ENCODE peak calls at places on chromosomes 1 and 21, in nine cellular contexts. G is tibial nerve; D is NCI-H82; I is heart left ventricle; P is endothelial cell; F is activated T-cell treated with anti-CD3 and anti-CD28 coated beads, Interleukin-2, amount 50 U/mL, for 72 hours; T is T-helper 17 cell; V is HFFc6; S is germinal center. A is an unnamed sample.
A peak's percentile ranks its signal among the peaks of the same experiment; 100 is the strongest.

GRCh38 chr1:170360601-170361000 is 171.4 kb upstream of the GORAB start:
- DNase-seq in G (no peak), D (no peak), I (no peak), P (no peak), F (no peak), T (no peak), V (no peak), S (no peak), A (no peak)

GRCh38 chr1:22808846-22809501 is 98.3 kb downstream of the EPHB2 start:
- DNase-seq in G (no peak), D (peak; percentile 79), I (peak; percentile 30), P (no peak), F (no peak), T (no peak), V (peak; percentile 86), S (no peak), A (peak; percentile 68)

GRCh38 chr1:84771895-84772294 is 81.6 kb upstream of the SSX2IP start:
- DNase-seq in G (no peak), D (peak; percentile 29), I (no peak), P (no peak), F (no peak), T (no peak), V (no peak), S (peak; percentile 9), A (no peak)

GRCh38 chr1:159163609-159164008 is 7.8 kb upstream of the CADM3 start:
- DNase-seq in G (no peak), D (peak; percentile 38), I (no peak), P (no peak), F (no peak), T (no peak), V (no peak), S (no peak), A (no peak)

GRCh38 chr1:8711161-8711560 is 106.3 kb downstream of the RERE start:
- DNase-seq in G (no peak), D (no peak), I (no peak), P (no peak), F (no peak), T (no peak), V (no peak), S (no peak), A (no peak)

GRCh38 chr1:157310401-157310800 is 172.2 kb upstream of the ETV3 start:
- DNase-seq in G (no peak), D (no peak), I (no peak), P (no peak), F (no peak), T (no peak), V (no peak), S (no peak), A (peak; percentile 73)

GRCh38 chr1:228804640-228805413 is 69.5 kb downstream of the RHOU start:
- DNase-seq in G (no peak), D (no peak), I (no peak), P (no peak), F (peak; percentile 57), T (no peak), V (no peak), S (no peak), A (peak; percentile 46)

GRCh38 chr1:19463204-19463803 is 22.0 kb downstream of the CAPZB start:
- DNase-seq in G (no peak), D (no peak), I (no peak), P (no peak), F (peak; percentile 63), T (peak; percentile 53), V (no peak), S (peak; percentile 46), A (no peak)

GRCh38 chr1:203086992-203087763 is 1.4 kb upstream of the MYOG start:
- DNase-seq in G (no peak), D (peak; percentile 59), I (no peak), P (no peak), F (no peak), T (no peak), V (no peak), S (no peak), A (no peak)

GRCh38 chr1:203324103-203325003 is 19.0 kb downstream of the BTG2 start:
- DNase-seq in G (no peak), D (no peak), I (peak; percentile 33), P (no peak), F (peak; percentile 61), T (peak; percentile 32), V (no peak), S (no peak), A (no peak)

GRCh38 chr1:2045468-2046224 is 4.6 kb upstream of the PRKCZ start:
- DNase-seq in G (no peak), D (no peak), I (no peak), P (no peak), F (no peak), T (no peak), V (no peak), S (no peak), A (no peak)

GRCh38 chr1:12112711-12113161 is 49.6 kb downstream of the TNFRSF8 start:
- DNase-seq in G (no peak), D (no peak), I (no peak), P (no peak), F (no peak), T (no peak), V (peak; percentile 73), S (no peak), A (no peak)

GRCh38 chr21:35528109-35529042 is 479.3 kb upstream of the RUNX1 start:
- DNase-seq in G (peak; percentile 9), D (no peak), I (peak; percentile 14), P (no peak), F (peak; percentile 63), T (no peak), V (no peak), S (peak; percentile 27), A (no peak)

GRCh38 chr1:93033029-93033428 is 46.1 kb upstream of the MTF2 start:
- DNase-seq in G (no peak), D (peak; percentile 84), I (no peak), P (no peak), F (no peak), T (no peak), V (no peak), S (no peak), A (no peak)

GRCh38 chr1:236303675-236304074 is 21.9 kb upstream of the ERO1B start:
- DNase-seq in G (no peak), D (peak; percentile 20), I (no peak), P (no peak), F (peak; percentile 7), T (no peak), V (no peak), S (no peak), A (no peak)

GRCh38 chr1:88698140-88698539 is 14.1 kb downstream of the PKN2 start:
- DNase-seq in G (no peak), D (no peak), I (no peak), P (no peak), F (no peak), T (no peak), V (no peak), S (no peak), A (no peak)